ENCODE peak calls at places on chromosomes 6 and 20, in six cellular contexts. J is M059J, U is T-cell, Q is HuH-7.5, W is NCI-H1694 treated with DMSO at 0.1 percent for 48 hours, V is endothelial cell of umbilical vein. H is an unnamed sample.
A peak's percentile ranks its signal among the peaks of the same experiment; 100 is the strongest.

GRCh38 chr6:40735126-40735920 is 148.2 kb upstream of the LRFN2 start:
- DNase-seq in J (peak; percentile 51), Q (no peak), W (no peak), U (no peak), V (no peak), H (no peak)

GRCh38 chr6:36610576-36611336 is 16.6 kb downstream of the SRSF3 start:
- DNase-seq in U (no peak), W (no peak), J (peak; percentile 47), Q (no peak), V (no peak), H (no peak)

GRCh38 chr20:35339007-35339406 is 46.8 kb upstream of the FAM83C start:
- DNase-seq in J (peak; percentile 97), W (no peak), V (no peak), Q (no peak), U (no peak), H (no peak)

GRCh38 chr6:144336900-144337299 is 51.8 kb downstream of the UTRN start:
- DNase-seq in Q (no peak), V (no peak), U (no peak), J (no peak), W (no peak), H (no peak)

GRCh38 chr20:53582574-53583351 is 10.9 kb downstream of the ZNF217 start:
- DNase-seq in U (no peak), Q (no peak), V (peak; percentile 61), W (no peak), J (peak; percentile 96), H (no peak)

GRCh38 chr6:106802141-106802540 is 172.4 kb downstream of the CD24 start:
- DNase-seq in U (no peak), V (no peak), Q (no peak), W (no peak), J (no peak), H (no peak)

GRCh38 chr20:38208523-38208922 is 43.5 kb upstream of the TGM2 start:
- DNase-seq in Q (no peak), V (no peak), J (no peak), U (no peak), W (no peak), H (no peak)

GRCh38 chr6:52503344-52503747 is 73.5 kb downstream of the TRAM2 start:
- DNase-seq in V (no peak), U (no peak), J (peak; percentile 64), W (no peak), Q (no peak), H (no peak)

GRCh38 chr20:62245911-62246280 is 7.6 kb downstream of the OSBPL2 start:
- DNase-seq in U (no peak), W (no peak), V (no peak), Q (no peak), J (no peak), H (no peak)

GRCh38 chr6:37871616-37872384 is 52.3 kb downstream of the ZFAND3 start:
- DNase-seq in V (no peak), W (no peak), U (no peak), Q (no peak), J (no peak), H (no peak)

GRCh38 chr6:37696841-37697735 is 595 bp downstream of the MDGA1 start:
- DNase-seq in W (no peak), Q (no peak), V (peak; percentile 19), J (peak; percentile 47), U (no peak), H (no peak)

GRCh38 chr6:117976030-117976651 is 69.1 kb downstream of the SLC35F1 start:
- DNase-seq in U (no peak), J (peak; percentile 29), W (peak; percentile 13), Q (peak; percentile 7), V (peak; percentile 48), H (peak; percentile 23)

GRCh38 chr20:48893374-48893773 is 28.1 kb upstream of the ARFGEF2 start:
- DNase-seq in Q (no peak), W (no peak), U (no peak), J (no peak), V (no peak), H (no peak)

GRCh38 chr20:9884061-9884460 is 45.2 kb upstream of the PAK5 start:
- DNase-seq in J (no peak), Q (no peak), U (no peak), W (peak; percentile 38), V (no peak), H (no peak)

GRCh38 chr6:106939208-106939607 is 35.3 kb downstream of the CD24 start:
- DNase-seq in J (no peak), W (no peak), V (no peak), Q (no peak), U (no peak), H (no peak)

GRCh38 chr6:135228486-135228885 is 47.4 kb downstream of the MYB start:
- DNase-seq in U (no peak), V (no peak), J (no peak), W (no peak), Q (no peak), H (no peak)

GRCh38 chr20:23205221-23205620 is 119.1 kb upstream of the CD93 start:
- DNase-seq in J (no peak), W (no peak), V (no peak), U (no peak), Q (no peak), H (no peak)

GRCh38 chr6:73394577-73395354 is at the start of gene DDX43:
- DNase-seq in V (peak; percentile 72), W (peak; percentile 54), Q (peak; percentile 73), U (peak; percentile 43), J (no peak), H (no peak)

GRCh38 chr20:60528141-60528540 is 569.9 kb downstream of the CDH26 start:
- DNase-seq in J (no peak), W (no peak), V (no peak), U (no peak), Q (no peak), H (no peak)

GRCh38 chr20:36435799-36436541 is 105.3 kb upstream of the MYL9 start:
- DNase-seq in U (peak; percentile 78), V (peak; percentile 78), W (no peak), J (peak; percentile 37), Q (no peak), H (peak; percentile 98)

GRCh38 chr6:108955329-108955949 is 107.2 kb downstream of the ARMC2 start:
- DNase-seq in V (no peak), J (no peak), Q (no peak), W (no peak), U (no peak), H (no peak)

GRCh38 chr6:41591122-41591521 is 44.9 kb downstream of the FOXP4 start:
- DNase-seq in Q (no peak), U (no peak), V (no peak), W (no peak), J (no peak), H (no peak)

GRCh38 chr20:13800728-13801134 is 15.9 kb downstream of the NDUFAF5 start:
- DNase-seq in V (peak; percentile 71), U (no peak), Q (no peak), J (peak; percentile 88), W (peak; percentile 93), H (peak; percentile 33)

GRCh38 chr6:147434508-147434907 is 74.0 kb upstream of the SAMD5 start:
- DNase-seq in U (no peak), J (no peak), V (peak; percentile 8), Q (no peak), W (no peak), H (no peak)

GRCh38 chr6:33082702-33083101 is 6.9 kb downstream of the HLA-DPB1 start:
- DNase-seq in J (peak; percentile 51), W (no peak), Q (peak; percentile 14), U (no peak), V (no peak), H (no peak)

GRCh38 chr20:14067631-14068030 is 72.3 kb downstream of the MACROD2 start:
- DNase-seq in V (no peak), Q (no peak), U (no peak), W (no peak), J (peak; percentile 4), H (no peak)

GRCh38 chr6:42898891-42899361 is 16.9 kb upstream of the PTCRA start:
- DNase-seq in W (peak; percentile 48), J (peak; percentile 68), U (peak; percentile 30), V (peak; percentile 64), Q (no peak), H (no peak)

GRCh38 chr6:135782517-135782916 is 69.0 kb upstream of the PDE7B start:
- DNase-seq in J (peak; percentile 5), V (no peak), W (no peak), Q (no peak), U (no peak), H (no peak)

GRCh38 chr6:142735182-142735581 is 209.8 kb downstream of the HIVEP2 start:
- DNase-seq in J (peak; percentile 34), Q (no peak), U (no peak), V (peak; percentile 90), W (peak; percentile 88), H (peak; percentile 0)

GRCh38 chr6:139883776-139884175 is 509.3 kb upstream of the CITED2 start:
- DNase-seq in Q (no peak), J (peak; percentile 48), U (no peak), V (no peak), W (no peak), H (no peak)

GRCh38 chr6:13715444-13715883 is 3.8 kb upstream of the RANBP9 start:
- DNase-seq in V (no peak), J (peak; percentile 33), U (no peak), Q (no peak), W (no peak), H (no peak)

GRCh38 chr6:35061651-35062410 is 79.3 kb downstream of the TCP11 start:
- DNase-seq in W (no peak), Q (no peak), V (no peak), U (no peak), J (no peak), H (no peak)

GRCh38 chr6:159960485-159960884 is 8.4 kb upstream of the IGF2R start:
- DNase-seq in Q (no peak), J (no peak), W (no peak), U (no peak), V (no peak), H (no peak)

GRCh38 chr20:33684533-33685327 is 1.5 kb downstream of the E2F1 start:
- DNase-seq in J (no peak), Q (no peak), W (no peak), V (peak; percentile 49), U (no peak), H (no peak)

H was measured in T47D.